ENCODE peak calls at places on chromosomes 4 and X, in four cellular contexts. N, F, R and I are unnamed samples.

GRCh38 chrX:119008122-119008744 is 33.8 kb downstream of the LONRF3 start:
- DNase-seq in N (peak), F (peak), R (no peak), I (no peak)

GRCh38 chr4:6595897-6596537 is 21.0 kb downstream of the MAN2B2 start:
- DNase-seq in N (peak), F (peak), R (no peak), I (no peak)

GRCh38 chrX:153411988-153412574 is 809 bp downstream of the ZFP92 start:
- DNase-seq in N (no peak), F (no peak), R (no peak), I (no peak)

GRCh38 chr4:167000141-167000852 is 234.0 kb downstream of the SPOCK3 start:
- DNase-seq in N (no peak), F (peak), R (no peak), I (no peak)

GRCh38 chr4:11429646-11430045 is 952 bp upstream of the HS3ST1 start:
- DNase-seq in N (no peak), F (no peak), R (no peak), I (no peak)

GRCh38 chr4:33628296-33628695 is 2616.0 kb downstream of the ARAP2 start:
- DNase-seq in N (no peak), F (no peak), R (no peak), I (no peak)

GRCh38 chr4:169397762-169398161 is 127.0 kb upstream of the SH3RF1 start:
- DNase-seq in N (no peak), F (no peak), R (no peak), I (no peak)

GRCh38 chr4:8759987-8760386 is 111.7 kb downstream of the HMX1 start:
- DNase-seq in N (no peak), F (no peak), R (no peak), I (no peak)

GRCh38 chrX:71632923-71633657 is 14.8 kb upstream of the CXCR3 start:
- DNase-seq in N (no peak), F (no peak), R (no peak), I (no peak)

GRCh38 chrX:86133761-86134160 is 14.5 kb upstream of the DACH2 start:
- DNase-seq in N (no peak), F (peak), R (no peak), I (no peak)

GRCh38 chr4:2352171-2352570 is 66.3 kb downstream of the ZFYVE28 start:
- DNase-seq in N (peak), F (no peak), R (peak), I (no peak)

GRCh38 chrX:81957900-81958545 is 756.1 kb downstream of the SH3BGRL start:
- DNase-seq in N (no peak), F (peak), R (no peak), I (no peak)

GRCh38 chr4:27412617-27413016 is 552.0 kb downstream of the STIM2 start:
- DNase-seq in N (no peak), F (no peak), R (no peak), I (no peak)

GRCh38 chr4:110175634-110176033 is 22.8 kb downstream of the ELOVL6 start:
- DNase-seq in N (no peak), F (no peak), R (no peak), I (no peak)

GRCh38 chrX:66622209-66622608 is 16.7 kb downstream of the EDA2R start:
- DNase-seq in N (no peak), F (no peak), R (no peak), I (no peak)

GRCh38 chr4:7699040-7699439 is 240.6 kb downstream of the AFAP1 start:
- DNase-seq in N (no peak), F (no peak), R (no peak), I (peak)

GRCh38 chr4:73788411-73788810 is 48.0 kb downstream of the CXCL8 start:
- DNase-seq in N (no peak), F (no peak), R (no peak), I (no peak)

GRCh38 chrX:108264376-108264775 is 172.8 kb downstream of the ATG4A start:
- DNase-seq in N (no peak), F (no peak), R (no peak), I (no peak)

GRCh38 chr4:115376866-115377265 is 263.4 kb upstream of the NDST4 start:
- DNase-seq in N (no peak), F (no peak), R (no peak), I (no peak)

GRCh38 chr4:125482822-125483221 is 168.1 kb downstream of the FAT4 start:
- DNase-seq in N (no peak), F (no peak), R (no peak), I (no peak)

GRCh38 chrX:1899841-1900240 is 285.0 kb downstream of the ASMT start:
- DNase-seq in N (no peak), F (no peak), R (no peak), I (no peak)

GRCh38 chrX:1902901-1903379 is 288.1 kb downstream of the ASMT start:
- DNase-seq in N (no peak), F (no peak), R (no peak), I (no peak)

GRCh38 chrX:1906028-1906427 is 291.2 kb downstream of the ASMT start:
- DNase-seq in N (no peak), F (no peak), R (no peak), I (no peak)

GRCh38 chrX:1904663-1905218 is 289.9 kb downstream of the ASMT start:
- DNase-seq in N (no peak), F (no peak), R (no peak), I (no peak)

GRCh38 chrX:1903380-1903935 is 288.6 kb downstream of the ASMT start:
- DNase-seq in N (no peak), F (peak), R (no peak), I (no peak)
- TF ChIP-seq CTCF in N (no peak), F (no peak), R (no peak), I (no peak)

GRCh38 chrX:2829066-2829430 is 318 bp downstream of the GYG2 start:
- DNase-seq in N (peak), F (no peak), R (no peak), I (no peak)
- H3K4me3 ChIP-seq in N (peak), F (peak), R (peak), I (peak)

GRCh38 chr4:51845055-51845426 is 2.1 kb downstream of the DCUN1D4 start:
- DNase-seq in N (no peak), F (no peak), R (no peak), I (no peak)

GRCh38 chr4:51842554-51843308 is at the start of gene DCUN1D4:
- DNase-seq in N (peak), F (peak), R (peak), I (peak)

GRCh38 chr4:51845736-51846135 is 2.8 kb downstream of the DCUN1D4 start:
- DNase-seq in N (no peak), F (no peak), R (no peak), I (no peak)

GRCh38 chr4:51843309-51844156 is 580 bp downstream of the DCUN1D4 start:
- DNase-seq in N (no peak), F (peak), R (peak), I (peak)

DNA sequence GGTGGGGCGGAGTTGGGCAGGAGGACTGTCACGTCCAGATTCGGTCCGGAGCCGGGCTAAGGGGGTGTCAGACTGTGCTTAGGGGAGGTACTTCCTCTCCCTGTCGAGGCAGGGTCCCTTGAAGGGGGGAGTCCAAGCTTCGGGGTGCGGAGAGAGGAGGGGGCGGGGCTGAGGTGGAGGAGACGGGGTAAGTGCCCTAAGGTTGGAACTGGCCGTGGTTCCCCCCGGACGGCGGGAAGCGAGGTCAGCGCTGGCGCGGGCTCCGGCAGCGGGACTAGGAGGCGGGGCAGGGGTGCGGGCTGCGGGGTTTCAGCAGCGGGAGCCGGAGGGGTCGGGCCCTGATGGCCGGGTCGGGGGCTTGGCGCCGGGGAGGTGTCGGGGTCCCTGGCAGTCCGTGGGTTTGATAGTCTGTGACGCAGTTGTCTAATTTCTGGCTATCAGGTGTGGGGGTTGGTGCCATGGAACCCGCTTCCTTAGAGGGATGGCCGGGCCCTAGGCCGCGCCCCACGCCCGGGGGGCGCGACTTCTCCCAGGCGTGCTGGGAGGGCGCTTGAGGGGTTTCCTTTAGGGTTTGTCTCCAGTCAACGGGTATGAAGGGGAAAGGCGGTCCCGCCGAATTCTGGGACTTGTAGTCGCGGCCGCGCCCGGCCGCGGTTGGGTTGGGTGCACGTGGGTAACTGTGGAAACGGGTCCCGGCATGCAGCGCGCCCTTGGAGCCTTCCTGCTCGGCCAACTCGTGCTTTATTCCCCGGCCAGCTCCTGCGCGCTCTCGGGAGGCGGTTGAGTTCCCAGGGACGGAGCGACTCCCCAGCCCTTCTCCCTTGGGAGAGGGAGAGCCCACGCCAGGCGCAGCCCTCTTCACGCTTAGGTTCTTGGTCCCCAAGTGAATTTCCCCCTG is 1.5 kb downstream of the DCUN1D4 start:
- DNase-seq in N (peak), F (peak), R (peak), I (peak)
- TF ChIP-seq POLR2A in N (no peak), F (peak), R (peak), I (peak)

DNA sequence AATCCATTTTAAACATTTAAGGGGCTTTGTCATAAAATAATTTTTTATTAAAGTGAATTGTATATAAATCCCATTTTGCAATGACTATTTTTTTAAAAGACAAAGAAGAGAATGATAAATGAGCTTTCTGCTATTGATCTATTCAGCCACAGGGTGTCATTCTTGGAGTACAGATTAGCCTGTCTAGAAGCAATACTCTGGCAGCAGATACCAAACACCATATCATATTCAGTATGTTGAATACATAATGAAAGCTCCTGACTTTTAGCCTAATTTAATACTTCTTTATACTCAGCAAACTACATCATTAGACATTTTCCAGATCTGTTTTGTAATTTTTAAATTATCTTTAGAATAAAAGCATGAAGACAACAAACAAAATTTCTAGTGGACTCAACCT is 496.3 kb downstream of the PDGFC start:
- DNase-seq in N (no peak), F (peak), R (no peak), I (no peak)
- TF ChIP-seq CTCF in N (peak), F (peak), R (no peak), I (peak)

GRCh38 chrX:95539041-95539440 is 1145.6 kb upstream of the DIAPH2 start:
- DNase-seq in N (no peak), F (no peak), R (no peak), I (no peak)
- H3K4me3 ChIP-seq in N (no peak), F (no peak), R (no peak), I (no peak)

GRCh38 chr4:121693450-121693849 is 3.3 kb downstream of the ANXA5 start:
- DNase-seq in N (no peak), F (no peak), R (no peak), I (no peak)

GRCh38 chr4:121697626-121698025 is 846 bp upstream of the ANXA5 start:
- DNase-seq in N (no peak), F (no peak), R (no peak), I (no peak)

GRCh38 chr4:121696140-121696640 is 590 bp downstream of the ANXA5 start:
- DNase-seq in N (peak), F (peak), R (peak), I (peak)

GRCh38 chr4:121698119-121698732 is 1.4 kb upstream of the ANXA5 start:
- DNase-seq in N (no peak), F (no peak), R (no peak), I (peak)

GRCh38 chr4:121696641-121697461 is at the start of gene ANXA5:
- DNase-seq in N (peak), F (peak), R (peak), I (peak)
- TF ChIP-seq POLR2A in N (peak), F (peak), R (peak), I (peak)

GRCh38 chr4:112521123-112522116 is 5.4 kb upstream of the NEUROG2 start:
- DNase-seq in N (peak), F (no peak), R (no peak), I (no peak)

GRCh38 chr4:112518675-112519074 is 2.7 kb upstream of the NEUROG2 start:
- DNase-seq in N (no peak), F (no peak), R (no peak), I (no peak)

GRCh38 chr4:112517911-112518310 is 1.9 kb upstream of the NEUROG2 start:
- DNase-seq in N (no peak), F (no peak), R (no peak), I (no peak)

GRCh38 chr4:112520598-112521122 is 4.7 kb upstream of the NEUROG2 start:
- DNase-seq in N (no peak), F (no peak), R (no peak), I (no peak)

DNA sequence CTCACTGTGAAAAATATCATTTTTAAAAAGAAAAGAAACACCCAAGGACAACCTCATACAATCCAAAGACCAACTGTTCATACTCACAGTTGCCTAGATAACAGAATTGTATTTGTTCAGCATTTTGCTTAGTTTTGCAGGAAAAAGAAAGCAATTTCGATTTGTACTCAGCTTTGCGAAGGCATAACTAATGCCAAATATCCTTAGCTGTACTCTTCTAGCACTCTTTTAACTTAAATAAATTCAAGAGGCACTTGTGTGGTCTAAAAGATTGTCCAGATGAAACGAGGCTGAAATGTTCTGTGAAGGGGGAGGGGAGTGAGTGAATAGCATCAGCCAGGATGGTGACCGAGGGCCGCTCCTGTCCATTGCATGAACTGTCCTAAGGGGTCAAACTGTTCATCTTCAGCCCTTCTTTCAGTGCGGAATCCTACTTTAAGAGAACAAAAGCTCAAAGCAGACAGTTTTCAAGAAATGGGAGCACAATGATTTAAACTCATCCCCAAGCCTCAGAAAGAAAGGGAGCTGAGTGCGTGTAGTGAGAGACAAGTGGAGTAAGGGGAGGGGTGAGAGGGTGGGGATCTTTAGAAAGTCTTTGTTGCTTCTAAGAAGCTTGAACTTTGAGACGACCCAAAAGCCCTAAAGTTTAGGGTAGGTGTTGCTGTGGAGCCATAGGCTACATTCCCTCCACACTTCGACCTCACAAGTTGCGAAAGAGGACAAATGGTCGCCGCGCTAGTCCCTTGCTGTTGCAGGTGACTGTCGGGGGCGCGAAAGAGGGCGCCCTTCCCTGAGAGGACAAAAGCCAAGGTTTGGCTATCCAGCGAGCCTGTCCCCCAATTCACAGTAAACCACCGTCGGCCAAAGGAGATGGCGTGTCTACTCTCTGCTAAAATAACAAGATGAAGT is 4.0 kb upstream of the NEUROG2 start:
- DNase-seq in N (peak), F (no peak), R (no peak), I (no peak)
- TF ChIP-seq CTCF in N (peak), F (no peak), R (no peak), I (no peak)

GRCh38 chrX:18174209-18174608 is 46.5 kb downstream of the BEND2 start:
- DNase-seq in N (no peak), F (no peak), R (no peak), I (no peak)
- H3K4me3 ChIP-seq in N (no peak), F (no peak), R (no peak), I (no peak)

GRCh38 chr4:613126-613525 is 12.2 kb upstream of the PDE6B start:
- DNase-seq in N (no peak), F (no peak), R (no peak), I (no peak)
- TF ChIP-seq POLR2A in N (no peak), F (no peak), R (no peak), I (no peak)